ENCODE peak calls at places on chromosomes 11 and 22, in nine cellular contexts. C, S, W, O, R, K, G, T and Y are unnamed samples.

GRCh38 chr11:100592619-100593309 is 94.3 kb upstream of the ARHGAP42 start:
- DNase-seq in S (no peak), K (no peak), O (peak; percentile 41), R (no peak), T (peak; percentile 51), W (no peak), C (no peak), G (no peak), Y (no peak)

GRCh38 chr11:10488121-10488580 is 33.1 kb downstream of the AMPD3 start:
- DNase-seq in C (no peak), K (peak; percentile 98), G (peak; percentile 72), O (no peak), R (no peak), T (peak; percentile 11), W (peak; percentile 50), S (peak; percentile 36), Y (no peak)

GRCh38 chr11:67542169-67542568 is 18.9 kb upstream of the CABP2 start:
- DNase-seq in G (no peak), R (no peak), O (no peak), K (no peak), T (no peak), S (no peak), W (no peak), C (no peak), Y (no peak)

GRCh38 chr11:129249351-129249750 is 57.2 kb upstream of the ARHGAP32 start:
- DNase-seq in C (no peak), K (peak; percentile 66), O (peak; percentile 44), T (peak; percentile 87), W (no peak), G (no peak), R (peak; percentile 50), S (no peak), Y (peak; percentile 72)

GRCh38 chr22:38284042-38284402 is 11.2 kb upstream of the TMEM184B start:
- DNase-seq in R (peak; percentile 69), T (peak; percentile 96), W (no peak), S (no peak), K (no peak), C (peak; percentile 45), G (no peak), O (peak; percentile 82), Y (peak; percentile 91)

GRCh38 chr11:96013459-96014213 is 89.7 kb upstream of the MTMR2 start:
- DNase-seq in S (no peak), R (no peak), K (no peak), G (no peak), T (no peak), O (no peak), C (peak; percentile 35), W (no peak), Y (no peak)

GRCh38 chr11:13249992-13250391 is 27.6 kb upstream of the BMAL1 start:
- DNase-seq in S (no peak), K (peak; percentile 45), W (no peak), C (no peak), O (no peak), G (no peak), R (no peak), T (no peak), Y (no peak)

GRCh38 chr11:27296406-27296994 is 66.5 kb downstream of the CCDC34 start:
- DNase-seq in K (peak; percentile 75), R (peak; percentile 41), T (peak; percentile 70), O (no peak), W (no peak), C (no peak), S (no peak), G (no peak), Y (no peak)

GRCh38 chr11:90803366-90803765 is 580.5 kb upstream of the CHORDC1 start:
- DNase-seq in C (no peak), O (no peak), S (no peak), G (no peak), R (no peak), W (no peak), K (peak; percentile 59), T (no peak), Y (no peak)

GRCh38 chr11:65645710-65646109 is 7.8 kb downstream of the SIPA1 start:
- DNase-seq in K (no peak), S (no peak), O (no peak), T (peak; percentile 55), R (no peak), G (no peak), W (no peak), C (peak; percentile 42), Y (no peak)

GRCh38 chr22:38700271-38700788 is 413 bp downstream of the JOSD1 start:
- DNase-seq in S (peak; percentile 87), C (peak; percentile 92), O (no peak), T (no peak), G (peak; percentile 90), W (peak; percentile 80), R (no peak), K (peak; percentile 73), Y (no peak)

GRCh38 chr11:132655187-132655855 is 877.0 kb downstream of the OPCML start:
- DNase-seq in S (no peak), T (no peak), R (no peak), K (no peak), W (no peak), G (no peak), C (no peak), O (no peak), Y (no peak)

GRCh38 chr11:57787920-57788716 is 26.5 kb downstream of the CTNND1 start:
- DNase-seq in G (no peak), S (no peak), K (peak; percentile 99), O (no peak), W (no peak), C (peak; percentile 62), R (no peak), T (no peak), Y (no peak)

DNA sequence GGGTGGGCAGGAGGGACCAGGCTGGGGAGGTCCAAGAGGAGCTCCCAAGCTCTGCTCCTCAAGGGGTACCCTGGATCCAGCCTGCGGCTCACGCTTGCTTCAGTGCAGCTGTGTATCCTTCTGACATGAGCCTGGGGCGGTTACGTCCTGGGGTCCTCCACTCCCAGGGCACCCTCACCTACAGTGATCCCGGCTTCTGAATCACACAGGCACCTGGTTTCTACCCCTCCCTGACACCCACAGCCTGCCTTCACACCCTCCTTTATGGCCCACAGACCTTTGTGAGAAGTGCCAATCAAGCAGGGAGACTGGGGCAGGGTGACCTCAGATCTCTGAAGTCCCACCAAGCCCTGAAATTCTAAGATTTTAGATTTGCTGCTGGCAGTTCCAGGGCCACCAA is 1.5 kb downstream of the MPST start:
- DNase-seq in C (no peak), S (peak; percentile 68), G (no peak), T (no peak), O (no peak), W (peak; percentile 80), K (no peak), R (no peak), Y (no peak)
- H3K4me3 ChIP-seq in C (no peak overlapping the region), S (no peak overlapping the region), G (no peak overlapping the region), T (no peak overlapping the region), O (no peak overlapping the region), W (peak overlapping the region; percentile 96), K (no peak overlapping the region), R (no peak overlapping the region), Y (no peak overlapping the region)

GRCh38 chr11:8807544-8808225 is 103.3 kb upstream of the AKIP1 start:
- DNase-seq in O (peak; percentile 72), K (peak; percentile 78), S (peak; percentile 58), T (peak; percentile 93), G (no peak), W (peak; percentile 61), C (peak; percentile 79), R (no peak), Y (peak; percentile 72)
- H3K4me3 ChIP-seq in O (peak overlapping the region; percentile 78), K (peak overlapping the region; percentile 25), S (no peak overlapping the region), T (no peak overlapping the region), G (peak overlapping the region; percentile 59), W (peak overlapping the region; percentile 50), C (peak overlapping the region; percentile 73), R (peak overlapping the region; percentile 9), Y (peak overlapping the region; percentile 69)

DNA sequence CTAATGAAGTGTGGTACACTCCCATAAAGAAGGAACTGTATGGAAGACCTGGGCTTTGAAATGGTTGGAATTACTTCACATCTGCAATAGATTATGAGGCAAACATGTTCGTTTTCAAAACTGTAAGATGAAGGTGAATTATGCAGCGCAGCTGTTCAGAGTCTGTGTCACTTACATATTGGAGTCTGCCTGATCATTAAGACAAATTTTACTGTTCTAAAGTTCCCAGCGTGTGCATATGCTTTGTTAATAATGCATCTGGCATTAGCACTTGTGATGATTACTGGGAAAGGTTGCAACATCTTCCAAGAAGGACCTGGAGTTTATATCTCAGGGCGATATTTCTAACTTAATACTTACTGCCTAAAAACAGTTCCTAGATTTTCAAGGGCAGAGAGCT is 255.2 kb upstream of the ZC3H12C start:
- DNase-seq in C (no peak), R (no peak), G (no peak), S (no peak), W (no peak), T (no peak), K (no peak), O (no peak), Y (no peak)
- H3K4me3 ChIP-seq in C (no peak overlapping the region), R (no peak overlapping the region), G (no peak overlapping the region), S (no peak overlapping the region), W (no peak overlapping the region), T (no peak overlapping the region), K (no peak overlapping the region), O (no peak overlapping the region), Y (no peak overlapping the region)

GRCh38 chr11:837990-838307 is 4.4 kb downstream of the POLR2L start:
- DNase-seq in O (no peak), W (no peak), G (no peak), T (no peak), R (no peak), S (no peak), K (no peak), C (no peak), Y (no peak)

GRCh38 chr11:841981-842369 is 354 bp downstream of the POLR2L start:
- DNase-seq in O (no peak), W (no peak), R (no peak), C (no peak), G (no peak), S (peak; percentile 58), K (no peak), T (no peak), Y (no peak)

GRCh38 chr11:839280-839623 is 3.1 kb downstream of the POLR2L start:
- DNase-seq in G (no peak), C (no peak), S (no peak), O (no peak), W (no peak), K (no peak), R (no peak), T (no peak), Y (no peak)

GRCh38 chr11:838441-839279 is 3.7 kb downstream of the POLR2L start:
- DNase-seq in S (peak; percentile 77), G (no peak), T (no peak), W (peak; percentile 40), O (no peak), R (no peak), C (no peak), K (peak; percentile 46), Y (no peak)

DNA sequence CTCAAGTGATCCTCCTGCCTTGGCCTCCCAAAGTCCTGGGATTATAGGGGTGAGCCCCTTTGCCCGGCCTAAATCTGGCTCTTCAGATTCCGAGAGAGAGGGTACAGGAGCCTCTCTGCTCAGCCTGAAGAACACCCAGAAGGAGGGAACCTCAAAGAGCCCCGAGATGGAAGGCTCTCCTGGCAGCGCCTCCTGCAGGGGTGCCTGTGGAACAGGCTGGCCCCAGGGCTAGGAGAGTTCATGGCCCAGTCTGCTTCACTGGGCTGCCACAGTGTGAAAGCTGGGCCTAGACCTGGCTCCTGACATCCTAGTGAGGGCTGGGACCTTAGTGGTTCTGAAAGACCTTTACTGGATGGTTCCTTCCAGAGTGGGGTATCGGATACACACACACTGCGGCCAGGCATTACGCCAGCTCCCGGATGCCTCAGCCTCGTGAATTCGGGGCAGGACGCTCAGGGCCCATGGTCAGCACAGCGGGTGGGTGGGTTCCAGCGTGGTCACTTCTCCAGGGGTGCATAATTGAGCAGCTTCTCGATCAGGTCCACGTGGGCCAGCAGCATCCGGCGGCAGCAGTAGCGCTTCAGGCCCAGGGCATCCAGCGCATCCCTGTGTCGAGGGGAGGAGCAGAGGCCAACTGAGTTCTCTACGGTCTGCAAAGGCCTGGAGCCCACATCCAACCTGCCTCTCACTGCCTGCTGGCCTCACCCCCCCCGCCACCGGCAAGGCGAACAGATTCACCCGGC is 2.3 kb downstream of the POLR2L start:
- DNase-seq in O (no peak), W (no peak), T (no peak), K (peak; percentile 39), C (no peak), S (no peak), G (no peak), R (no peak), Y (no peak)
- H3K4me3 ChIP-seq in O (peak overlapping the region; percentile 71), W (no peak overlapping the region), T (no peak overlapping the region), K (peak overlapping the region; percentile 89), C (no peak overlapping the region), S (no peak overlapping the region), G (peak overlapping the region; percentile 87), R (peak overlapping the region; percentile 91), Y (no peak overlapping the region)